ENCODE peak calls at places on chromosomes 6 and 20, in nine cellular contexts. L is endothelial cell of umbilical vein, E is mammary epithelial cell, N is heart left ventricle, F is adrenal gland, K is Panc1, X is RWPE2, Z is heart right ventricle, V is IMR-90. I is an unnamed sample.

GRCh38 chr6:148455225-148455624 is 112.6 kb downstream of the SASH1 start:
- DNase-seq in L (peak; percentile 99), E (no peak), N (no peak), F (no peak), K (no peak), X (no peak), Z (no peak), V (peak; percentile 90), I (no peak)

GRCh38 chr6:148854992-148855391 is 108.2 kb downstream of the UST start:
- DNase-seq in L (no peak), E (no peak), N (no peak), F (no peak), K (no peak), X (no peak), Z (no peak), V (no peak), I (no peak)

GRCh38 chr20:36881888-36882287 is 6.0 kb downstream of the TLDC2 start:
- DNase-seq in L (no peak), E (peak; percentile 54), N (no peak), F (no peak), K (no peak), X (peak; percentile 71), Z (no peak), V (no peak), I (no peak)

GRCh38 chr6:157966990-157967389 is 14.7 kb upstream of the SYNJ2 start:
- DNase-seq in L (no peak), E (no peak), N (no peak), F (no peak), K (no peak), X (no peak), Z (no peak), V (no peak), I (peak; percentile 54)

GRCh38 chr20:37575884-37576283 is 48.2 kb upstream of the BLCAP start:
- DNase-seq in L (no peak), E (no peak), N (no peak), F (no peak), K (no peak), X (peak; percentile 59), Z (no peak), V (no peak), I (no peak)

GRCh38 chr6:104477569-104477968 is 382.1 kb downstream of the HACE1 start:
- DNase-seq in L (no peak), E (no peak), N (no peak), F (no peak), K (no peak), X (no peak), Z (no peak), V (no peak), I (no peak)

GRCh38 chr6:142802124-142802523 is 142.9 kb downstream of the HIVEP2 start:
- DNase-seq in L (peak; percentile 67), E (peak; percentile 98), N (no peak), F (peak; percentile 52), K (peak; percentile 90), X (peak; percentile 78), Z (no peak), V (peak; percentile 99), I (no peak)

GRCh38 chr6:125802943-125803377 is 12.2 kb downstream of the NCOA7 start:
- DNase-seq in L (peak; percentile 96), E (no peak), N (no peak), F (no peak), K (no peak), X (no peak), Z (no peak), V (peak; percentile 37), I (no peak)

GRCh38 chr20:34210271-34210670 is 31.0 kb upstream of the ASIP start:
- DNase-seq in L (no peak), E (no peak), N (no peak), F (no peak), K (no peak), X (no peak), Z (no peak), V (no peak), I (no peak)

GRCh38 chr6:29989211-29989610 is 46.9 kb downstream of the HLA-A start:
- DNase-seq in L (no peak), E (no peak), N (no peak), F (no peak), K (no peak), X (no peak), Z (no peak), V (no peak), I (no peak)

GRCh38 chr20:21702553-21703467 is 2.7 kb upstream of the PAX1 start:
- DNase-seq in L (peak; percentile 41), E (peak; percentile 40), N (peak; percentile 52), F (peak; percentile 26), K (no peak), X (no peak), Z (peak; percentile 35), V (peak; percentile 3), I (no peak)

GRCh38 chr20:10074513-10074912 is 39.7 kb downstream of the ANKEF1 start:
- DNase-seq in L (peak; percentile 76), E (peak; percentile 95), N (no peak), F (peak; percentile 82), K (peak; percentile 85), X (peak; percentile 80), Z (no peak), V (peak; percentile 90), I (no peak)

GRCh38 chr6:1639430-1639829 is 29.7 kb downstream of the FOXC1 start:
- DNase-seq in L (no peak), E (no peak), N (no peak), F (no peak), K (no peak), X (no peak), Z (no peak), V (no peak), I (no peak)

GRCh38 chr20:17579369-17580039 is 9.6 kb downstream of the DSTN start:
- DNase-seq in L (no peak), E (peak; percentile 67), N (no peak), F (no peak), K (no peak), X (no peak), Z (no peak), V (no peak), I (no peak)

GRCh38 chr6:24107294-24107693 is 18.7 kb upstream of the NRSN1 start:
- DNase-seq in L (no peak), E (no peak), N (no peak), F (no peak), K (no peak), X (no peak), Z (no peak), V (no peak), I (no peak)

GRCh38 chr6:124963416-124964083 is 1.3 kb downstream of the RNF217 start:
- DNase-seq in L (peak; percentile 75), E (no peak), N (no peak), F (peak; percentile 37), K (no peak), X (no peak), Z (no peak), V (peak; percentile 79), I (no peak)

GRCh38 chr6:44022296-44022661 is 105.0 kb downstream of the MRPL14 start:
- DNase-seq in L (peak; percentile 21), E (no peak), N (no peak), F (no peak), K (no peak), X (no peak), Z (no peak), V (peak; percentile 39), I (peak; percentile 20)

GRCh38 chr6:28580484-28580883 is 54.8 kb downstream of the GPX5 start:
- DNase-seq in L (no peak), E (peak; percentile 4), N (no peak), F (no peak), K (no peak), X (no peak), Z (no peak), V (no peak), I (no peak)

DNA sequence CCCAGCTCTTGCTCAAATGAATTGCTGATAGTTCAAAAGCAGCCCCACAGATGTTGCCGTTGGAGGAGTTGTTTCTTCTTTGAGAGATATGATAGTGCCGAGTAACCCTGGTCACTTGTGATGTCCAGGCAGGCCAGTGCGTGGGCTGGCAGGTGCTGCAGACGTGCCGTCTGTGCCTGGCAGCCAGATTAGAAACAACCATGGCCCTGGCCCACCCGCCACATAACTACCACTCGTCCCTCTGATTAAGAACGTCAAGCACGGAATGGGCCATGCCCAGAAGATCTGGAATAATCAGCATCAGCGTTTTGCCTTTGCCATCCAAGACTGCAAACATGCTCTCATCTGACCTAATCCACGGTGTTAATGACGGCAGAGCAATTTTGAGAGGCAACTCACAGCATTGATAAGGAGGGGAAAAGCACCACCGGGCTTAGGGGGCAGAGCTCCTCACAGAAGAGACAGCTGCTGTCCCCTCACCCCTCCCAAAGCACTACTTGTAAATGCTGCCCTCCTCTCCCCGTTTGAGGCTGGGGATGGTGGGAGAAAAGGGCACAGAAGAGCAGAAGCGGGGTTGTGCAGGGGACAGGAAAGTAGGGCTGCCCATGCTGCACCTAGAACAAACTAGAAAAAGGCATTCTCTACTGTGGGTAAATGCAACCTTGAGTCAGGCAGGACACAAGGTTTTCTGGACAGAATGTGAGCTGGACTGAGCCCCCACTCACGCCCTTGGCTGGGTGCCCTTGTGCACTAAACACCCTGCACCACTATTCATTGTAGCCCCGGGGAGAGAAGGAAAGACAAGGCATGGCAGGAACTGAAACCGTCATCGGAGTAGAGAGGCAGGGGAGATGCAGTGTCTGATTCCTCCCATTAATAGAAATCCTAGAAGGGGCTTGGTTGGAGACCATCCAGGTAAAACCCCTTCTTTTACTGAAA is 5.3 kb upstream of the CPNE5 start:
- DNase-seq in L (no peak), E (no peak), N (peak; percentile 65), F (no peak), K (no peak), X (no peak), Z (peak; percentile 68), V (no peak), I (no peak)
- H3K4me3 ChIP-seq in L (no peak overlapping the region), E (no peak overlapping the region), N (no peak overlapping the region), F (no peak overlapping the region), K (no peak overlapping the region), X (no peak overlapping the region), Z (no peak overlapping the region), V (no peak overlapping the region), I (no peak overlapping the region)

DNA sequence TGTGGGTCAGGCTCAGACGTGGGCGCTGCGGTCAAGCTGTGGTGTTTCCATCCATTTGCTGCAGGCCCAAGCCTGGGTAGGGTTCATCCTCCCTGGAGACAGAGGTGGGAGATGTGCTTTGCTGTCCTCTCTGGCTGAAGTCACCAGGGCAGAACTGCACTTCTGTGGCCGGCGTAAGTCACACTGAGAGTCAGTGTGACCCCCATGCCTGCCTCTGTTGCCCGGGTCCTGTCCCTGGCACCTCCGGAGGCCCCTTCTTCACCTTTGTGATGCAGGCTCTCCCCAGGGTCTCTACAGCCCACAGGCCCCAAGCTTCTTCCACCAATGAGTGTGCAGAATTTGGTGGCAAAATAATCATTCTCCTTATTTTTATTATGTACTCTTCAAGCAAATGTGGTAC is 53.8 kb upstream of the DACT2 start:
- DNase-seq in L (no peak), E (no peak), N (no peak), F (no peak), K (no peak), X (no peak), Z (no peak), V (no peak), I (no peak)
- H3K4me1 ChIP-seq in L (no peaks in the 10 kb centered on the region), E (no peaks in the 10 kb centered on the region), N (no peaks in the 10 kb centered on the region), F (no peaks in the 10 kb centered on the region), K (peaks cover 6% of the 10 kb centered on the region), X (no peaks in the 10 kb centered on the region), Z (peaks cover 3% of the 10 kb centered on the region), V (no peaks in the 10 kb centered on the region), I (no peaks in the 10 kb centered on the region)

GRCh38 chr6:152748843-152749242 is 1.8 kb upstream of the VIP start:
- DNase-seq in L (peak; percentile 47), E (no peak), N (no peak), F (no peak), K (peak; percentile 28), X (no peak), Z (no peak), V (peak; percentile 33), I (no peak)
- TF ChIP-seq CTCF in L (peak; percentile 5), E (peak; percentile 38), N (peak; percentile 9), F (peak; percentile 33), K (peak; percentile 27), X (peak; percentile 67), Z (no peak), V (peak; percentile 50), I (no peak)

GRCh38 chr20:53943522-53944291 is 126.7 kb downstream of the BCAS1 start:
- DNase-seq in L (peak; percentile 64), E (no peak), N (no peak), F (no peak), K (no peak), X (no peak), Z (no peak), V (peak; percentile 39), I (peak; percentile 60)
- H3K4me3 ChIP-seq in L (peak overlapping the region; percentile 60), E (no peak overlapping the region), N (peak overlapping the region; percentile 35), F (no peak overlapping the region), K (no peak overlapping the region), X (no peak overlapping the region), Z (peak overlapping the region; percentile 42), V (peak overlapping the region; percentile 25), I (no peak overlapping the region)